ENCODE peak calls at places on chromosomes 6 and 20, in six cellular contexts. A is prostate gland, V is Panc1, E is breast epithelium, P is stomach, M is HCT116. F is an unnamed sample.

GRCh38 chr6:159966339-159966738 is 2.5 kb upstream of the IGF2R start:
- DNase-seq in A (no peak), V (no peak), E (no peak), P (no peak), M (no peak), F (no peak)

GRCh38 chr6:165661416-165662001 is 1.5 kb downstream of the PDE10A start:
- DNase-seq in A (no peak), V (no peak), E (no peak), P (no peak), M (no peak), F (no peak)

GRCh38 chr6:21804941-21805610 is 211.5 kb downstream of the SOX4 start:
- DNase-seq in A (no peak), V (no peak), E (no peak), P (no peak), M (no peak), F (no peak)

GRCh38 chr6:151627689-151628444 is 134.1 kb downstream of the CCDC170 start:
- DNase-seq in A (no peak), V (no peak), E (no peak), P (no peak), M (peak), F (no peak)

GRCh38 chr6:124854338-124854922 is 107.8 kb upstream of the RNF217 start:
- DNase-seq in A (no peak), V (no peak), E (no peak), P (no peak), M (no peak), F (no peak)

GRCh38 chr6:38495922-38496635 is 143.7 kb downstream of the BTBD9 start:
- DNase-seq in A (no peak), V (no peak), E (no peak), P (no peak), M (no peak), F (no peak)

GRCh38 chr6:16972535-16972934 is 129.3 kb upstream of the STMND1 start:
- DNase-seq in A (no peak), V (no peak), E (no peak), P (no peak), M (no peak), F (no peak)

GRCh38 chr20:46056970-46057855 is 28.2 kb downstream of the SLC12A5 start:
- DNase-seq in A (no peak), V (no peak), E (no peak), P (no peak), M (no peak), F (no peak)

GRCh38 chr6:140441256-140441655 is 1066.8 kb upstream of the CITED2 start:
- DNase-seq in A (peak), V (peak), E (peak), P (peak), M (no peak), F (peak)

GRCh38 chr20:9969626-9970025 is 65.2 kb upstream of the ANKEF1 start:
- DNase-seq in A (no peak), V (no peak), E (no peak), P (no peak), M (no peak), F (no peak)

GRCh38 chr20:52936368-52936986 is 35.7 kb upstream of the TSHZ2 start:
- DNase-seq in A (no peak), V (no peak), E (no peak), P (no peak), M (no peak), F (no peak)

GRCh38 chr6:20563377-20563776 is 29.1 kb downstream of the CDKAL1 start:
- DNase-seq in A (no peak), V (no peak), E (no peak), P (no peak), M (no peak), F (no peak)

GRCh38 chr6:56399250-56399671 is 151.9 kb upstream of the COL21A1 start:
- DNase-seq in A (no peak), V (no peak), E (no peak), P (no peak), M (no peak), F (no peak)

GRCh38 chr6:92538296-92538695 is 881.1 kb downstream of the EPHA7 start:
- DNase-seq in A (no peak), V (no peak), E (no peak), P (no peak), M (no peak), F (no peak)

GRCh38 chr6:106799008-106799952 is 169.9 kb downstream of the QRSL1 start:
- DNase-seq in A (no peak), V (no peak), E (peak), P (no peak), M (no peak), F (no peak)

GRCh38 chr20:49340161-49340966 is 62.5 kb upstream of the ZNFX1 start:
- DNase-seq in A (no peak), V (no peak), E (no peak), P (no peak), M (no peak), F (no peak)

GRCh38 chr6:96631248-96631647 is 68.3 kb downstream of the FHL5 start:
- DNase-seq in A (no peak), V (no peak), E (no peak), P (no peak), M (no peak), F (no peak)

GRCh38 chr6:108653864-108654402 is 93.2 kb downstream of the FOXO3 start:
- DNase-seq in A (peak), V (no peak), E (peak), P (peak), M (no peak), F (no peak)

GRCh38 chr6:48075181-48075580 is 35.8 kb downstream of the PTCHD4 start:
- DNase-seq in A (no peak), V (no peak), E (no peak), P (no peak), M (no peak), F (no peak)

GRCh38 chr6:48078092-48078491 is 32.9 kb downstream of the PTCHD4 start:
- DNase-seq in A (no peak), V (no peak), E (no peak), P (no peak), M (no peak), F (no peak)

GRCh38 chr6:48085131-48085741 is 25.8 kb downstream of the PTCHD4 start:
- DNase-seq in A (no peak), V (no peak), E (no peak), P (no peak), M (no peak), F (no peak)

GRCh38 chr6:48084201-48084600 is 26.8 kb downstream of the PTCHD4 start:
- DNase-seq in A (no peak), V (no peak), E (no peak), P (no peak), M (no peak), F (no peak)

GRCh38 chr6:48080227-48081009 is 30.6 kb downstream of the PTCHD4 start:
- DNase-seq in A (no peak), V (no peak), E (no peak), P (no peak), M (no peak), F (no peak)
- H3K27ac ChIP-seq in A (no peak), V (no peak), E (no peak), P (no peak), M (no peak), F (no peak)

GRCh38 chr6:31836036-31836675 is 8.6 kb downstream of the HSPA1B start:
- DNase-seq in A (no peak), V (no peak), E (no peak), P (no peak), M (no peak), F (no peak)
- TF ChIP-seq POLR2AphosphoS5 in A (no peak), V (no peak), E (no peak), P (no peak), M (no peak), F (no peak)

GRCh38 chr6:132487762-132488161 is 25.2 kb downstream of the STX7 start:
- DNase-seq in A (no peak), V (no peak), E (no peak), P (no peak), M (no peak), F (no peak)
- H3K27ac ChIP-seq in A (no peak), V (no peak), E (no peak), P (no peak), M (no peak), F (no peak)

GRCh38 chr6:14784596-14785360 is 461.1 kb upstream of the JARID2 start:
- DNase-seq in A (no peak), V (no peak), E (no peak), P (no peak), M (no peak), F (no peak)
- TF ChIP-seq POLR2AphosphoS5 in A (no peak), V (no peak), E (no peak), P (no peak), M (no peak), F (no peak)

GRCh38 chr6:112154711-112155110 is 67.3 kb downstream of the FAM229B start:
- DNase-seq in A (no peak), V (no peak), E (no peak), P (no peak), M (no peak), F (no peak)
- H3K27ac ChIP-seq in A (no peak), V (no peak), E (no peak), P (peak), M (no peak), F (peak)

GRCh38 chr20:47247972-47248371 is 108.5 kb downstream of the ZMYND8 start:
- DNase-seq in A (no peak), V (no peak), E (no peak), P (no peak), M (no peak), F (no peak)

GRCh38 chr20:47248448-47248966 is 108.0 kb downstream of the ZMYND8 start:
- DNase-seq in A (no peak), V (no peak), E (no peak), P (no peak), M (no peak), F (no peak)

GRCh38 chr20:47243906-47244305 is 112.6 kb downstream of the ZMYND8 start:
- DNase-seq in A (no peak), V (no peak), E (no peak), P (no peak), M (no peak), F (no peak)

GRCh38 chr20:47244451-47244850 is 112.0 kb downstream of the ZMYND8 start:
- DNase-seq in A (no peak), V (no peak), E (no peak), P (no peak), M (no peak), F (no peak)

DNA sequence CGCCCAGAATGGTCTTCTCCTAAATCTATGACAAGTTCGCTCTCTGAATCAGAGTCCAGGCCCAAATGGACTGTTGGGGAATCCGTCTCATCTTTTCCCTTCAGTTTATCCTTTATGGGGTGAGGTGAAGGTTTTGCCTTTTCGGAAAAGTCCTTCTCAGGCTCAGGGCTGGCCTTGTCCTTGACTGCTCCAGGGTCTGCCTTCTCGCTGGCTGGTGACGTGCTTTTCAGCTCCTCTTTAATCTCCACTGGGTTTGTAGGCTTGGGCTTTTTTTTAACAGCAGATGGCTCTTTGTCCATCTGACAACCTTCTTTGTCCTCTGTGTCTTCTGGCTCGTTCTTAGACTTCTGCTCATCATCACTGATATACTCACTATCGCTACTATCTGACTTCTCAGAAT is 110.4 kb downstream of the ZMYND8 start:
- DNase-seq in A (no peak), V (no peak), E (no peak), P (no peak), M (no peak), F (no peak)
- TF ChIP-seq POLR2AphosphoS5 in A (no peak), V (no peak), E (no peak), P (no peak), M (no peak), F (no peak)

GRCh38 chr6:84027340-84028183 is 6.0 kb upstream of the MRAP2 start:
- DNase-seq in A (peak), V (no peak), E (peak), P (peak), M (no peak), F (peak)
- H3K27ac ChIP-seq in A (peak), V (no peak), E (peak), P (peak), M (no peak), F (peak)

F was measured in transverse colon.